ENCODE peak calls at places on chromosomes 13 and 19, in ten cellular contexts. A, P, G, C, T, K, H, R, U and Y are unnamed samples.
A peak's percentile ranks its signal among the peaks of the same experiment; 100 is the strongest.

GRCh38 chr13:32001392-32001768 is 30.2 kb upstream of the FRY start:
- DNase-seq in A (no peak), R (no peak), P (no peak), G (peak; percentile 56), U (no peak), C (peak; percentile 55), T (no peak), H (peak; percentile 60), K (peak; percentile 36), Y (no peak)

GRCh38 chr13:93775507-93776108 is 549.0 kb downstream of the GPC6 start:
- DNase-seq in G (no peak), A (no peak), K (no peak), P (no peak), T (no peak), H (peak; percentile 80), U (no peak), C (no peak), R (no peak), Y (no peak)

GRCh38 chr13:22926176-22927007 is 254.4 kb upstream of the SGCG start:
- DNase-seq in R (peak; percentile 37), P (no peak), K (peak; percentile 85), U (peak; percentile 93), T (peak; percentile 35), A (no peak), H (no peak), C (no peak), G (peak; percentile 92), Y (no peak)

GRCh38 chr19:42198676-42199439 is 18.6 kb downstream of the DEDD2 start:
- DNase-seq in H (no peak), T (no peak), U (no peak), R (no peak), A (no peak), P (peak; percentile 60), K (peak; percentile 86), G (no peak), C (no peak), Y (no peak)

GRCh38 chr19:50328257-50329145 is 676 bp downstream of the KCNC3 start:
- DNase-seq in K (peak; percentile 38), P (peak; percentile 54), R (no peak), H (no peak), A (peak; percentile 46), U (no peak), G (peak; percentile 44), T (no peak), C (no peak), Y (no peak)

GRCh38 chr19:16562608-16563025 is 9.6 kb downstream of the SLC35E1 start:
- DNase-seq in H (no peak), P (no peak), R (no peak), G (no peak), T (no peak), K (no peak), A (no peak), C (no peak), U (no peak), Y (no peak)

GRCh38 chr19:1027020-1027952 is 878 bp downstream of the CNN2 start:
- DNase-seq in R (no peak), P (peak; percentile 60), T (no peak), U (no peak), C (no peak), H (peak; percentile 30), A (no peak), K (no peak), G (peak; percentile 64), Y (no peak)

GRCh38 chr13:42369071-42369795 is 97.3 kb downstream of the AKAP11 start:
- DNase-seq in P (peak; percentile 69), T (no peak), A (no peak), C (no peak), K (no peak), G (no peak), U (no peak), H (no peak), R (no peak), Y (no peak)